ENCODE peak calls at places on chromosomes 12 and 14, in eight cellular contexts. P, T, A, J, G, E, R and U are unnamed samples. For H3K4me1, the result is how much of the 10 kb centered on the place peaks cover.

GRCh38 chr14:33959692-33960151 is 8.8 kb upstream of the EGLN3 start:
- DNase-seq in T (no peak), A (no peak), R (no peak), J (no peak), E (no peak), P (no peak), G (peak), U (peak)

GRCh38 chr12:57811028-57811755 is 7.3 kb downstream of the AVIL start:
- DNase-seq in G (no peak), P (no peak), E (no peak), T (no peak), J (no peak), R (no peak), A (no peak), U (no peak)

GRCh38 chr12:33423706-33424105 is 15.9 kb downstream of the SYT10 start:
- DNase-seq in P (no peak), E (no peak), R (no peak), J (no peak), A (no peak), T (no peak), G (no peak), U (no peak)

GRCh38 chr12:16100206-16100605 is 177.3 kb downstream of the SLC15A5 start:
- DNase-seq in R (no peak), T (no peak), G (no peak), A (no peak), E (no peak), J (no peak), P (no peak), U (no peak)

GRCh38 chr14:95817271-95817670 is 59.4 kb upstream of the TUNAR start:
- DNase-seq in E (no peak), G (no peak), J (no peak), T (no peak), P (no peak), A (no peak), R (no peak), U (no peak)

GRCh38 chr12:50581226-50582184 is 76.7 kb downstream of the DIP2B start:
- DNase-seq in A (no peak), T (no peak), P (no peak), J (no peak), G (peak), E (no peak), R (no peak), U (no peak)

GRCh38 chr12:6868211-6869048 is 1.1 kb downstream of the TPI1 start:
- DNase-seq in J (no peak), A (no peak), G (peak), P (no peak), T (no peak), R (no peak), E (peak), U (peak)

GRCh38 chr12:54407183-54407905 is 11.7 kb downstream of the ITGA5 start:
- DNase-seq in T (no peak), E (no peak), P (peak), J (no peak), A (no peak), R (no peak), G (no peak), U (no peak)

GRCh38 chr12:19397534-19397933 is 41.8 kb upstream of the AEBP2 start:
- DNase-seq in G (no peak), T (no peak), P (no peak), R (no peak), E (no peak), J (no peak), A (no peak), U (no peak)

GRCh38 chr14:52352546-52352945 is 38.4 kb downstream of the PTGER2 start:
- DNase-seq in R (no peak), G (no peak), P (no peak), J (no peak), T (no peak), E (no peak), A (no peak), U (peak)

GRCh38 chr14:95463173-95463901 is 53.1 kb downstream of the SYNE3 start:
- DNase-seq in J (no peak), P (no peak), R (no peak), G (no peak), A (no peak), E (no peak), T (no peak), U (peak)

GRCh38 chr14:60328588-60328987 is 79.6 kb downstream of the PPM1A start:
- DNase-seq in R (no peak), T (no peak), P (no peak), G (peak), A (no peak), J (no peak), E (no peak), U (no peak)

GRCh38 chr12:118034429-118035193 is 18.1 kb downstream of the RFC5 start:
- DNase-seq in P (no peak), A (no peak), J (no peak), R (no peak), E (peak), T (peak), G (peak), U (no peak)

GRCh38 chr14:65946494-65946893 is 534.0 kb downstream of the FUT8 start:
- DNase-seq in G (no peak), A (no peak), P (no peak), T (no peak), R (no peak), E (no peak), J (no peak), U (no peak)
- H3K27ac ChIP-seq in G (no peak), A (no peak), P (no peak), T (no peak), R (no peak), E (no peak), J (no peak), U (no peak)

DNA sequence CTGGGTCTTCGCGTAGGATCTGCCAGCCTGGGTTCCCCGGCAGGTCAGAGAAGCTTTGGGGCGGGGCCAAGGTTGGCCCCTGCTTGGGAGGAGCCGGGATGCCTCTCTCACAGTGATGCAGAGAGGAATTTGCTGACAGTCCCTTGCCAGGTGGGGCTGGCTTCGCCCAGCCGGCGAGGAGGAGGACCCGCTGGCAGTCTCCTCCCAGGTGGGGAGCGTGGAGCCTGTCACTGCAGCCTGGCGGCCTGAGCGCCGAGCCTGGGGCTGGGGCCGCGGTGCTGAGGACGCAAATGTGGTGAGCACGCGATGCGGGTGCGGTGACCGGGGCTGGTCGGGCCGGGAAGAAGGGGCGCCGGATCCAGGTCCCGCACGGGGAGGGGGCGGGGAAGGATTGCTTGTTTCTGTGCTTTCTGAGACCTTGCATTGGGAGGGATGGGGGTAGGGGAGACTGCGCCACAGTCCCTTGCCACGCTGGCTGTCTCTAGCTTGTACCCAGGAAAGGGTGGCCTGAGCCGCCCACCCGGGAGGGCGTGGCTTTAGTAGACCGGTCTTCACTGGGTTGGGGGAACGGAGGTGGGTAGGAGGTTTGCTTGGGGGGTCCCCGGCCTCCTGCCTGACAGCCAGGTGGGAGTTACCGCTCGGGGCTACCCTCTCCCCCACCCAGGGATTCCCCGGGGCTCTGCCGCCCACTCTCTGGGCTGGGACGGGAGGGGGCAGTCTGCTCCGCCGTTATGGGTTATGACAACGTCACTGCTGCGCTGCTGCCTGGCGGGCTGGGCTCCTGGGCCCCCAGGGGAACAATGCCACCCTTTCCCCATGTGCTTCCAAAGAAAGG is at the start of gene TMEM63C:
- DNase-seq in A (no peak), G (peak), T (peak), J (peak), P (no peak), E (peak), R (no peak), U (peak)
- H3K4me1 ChIP-seq in A (under half), G (under half), T (under half), J (under half), P (under half), E (under half), R (under half), U (under half)

DNA sequence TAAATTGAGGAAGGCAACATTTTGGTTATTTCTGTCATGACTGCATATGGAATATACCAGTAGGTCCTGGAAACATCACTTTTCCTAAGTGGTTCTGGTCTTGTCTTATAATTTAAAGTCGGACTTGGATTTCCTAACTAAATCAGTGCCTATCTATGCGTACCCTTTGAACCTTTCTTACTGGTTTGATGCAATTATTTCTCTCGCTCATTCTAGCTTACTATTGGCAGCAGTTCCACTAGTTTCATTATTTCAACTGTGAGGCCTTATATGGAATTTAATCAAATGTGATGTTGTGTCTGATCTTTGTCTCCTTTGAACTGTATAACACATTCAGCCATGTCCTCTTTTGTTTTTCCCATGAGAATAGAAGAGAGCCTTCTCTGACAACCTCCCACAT is 47.9 kb downstream of the AKAP6 start:
- DNase-seq in E (no peak), J (no peak), G (no peak), R (no peak), T (no peak), A (no peak), P (no peak), U (no peak)
- H3K27ac ChIP-seq in E (no peak), J (no peak), G (no peak), R (no peak), T (no peak), A (no peak), P (no peak), U (no peak)

GRCh38 chr12:2092354-2092753 is 39.6 kb downstream of the CACNA1C start:
- DNase-seq in E (no peak), R (no peak), P (no peak), T (no peak), A (no peak), J (no peak), G (no peak), U (no peak)
- H3K4me1 ChIP-seq in E (under half), R (under half), P (under half), T (under half), A (under half), J (under half), G (under half), U (under half)

GRCh38 chr12:98838282-98838681 is 193.2 kb downstream of the APAF1 start:
- DNase-seq in E (peak), R (no peak), A (no peak), T (no peak), P (no peak), G (no peak), J (no peak), U (no peak)
- H3K27ac ChIP-seq in E (no peak), R (no peak), A (no peak), T (no peak), P (no peak), G (no peak), J (no peak), U (no peak)

GRCh38 chr12:121560392-121561021 is 20.3 kb downstream of the KDM2B start:
- DNase-seq in T (no peak), P (no peak), A (no peak), R (no peak), J (no peak), E (no peak), G (no peak), U (no peak)

GRCh38 chr12:121562484-121562883 is 18.3 kb downstream of the KDM2B start:
- DNase-seq in T (no peak), A (no peak), E (no peak), R (no peak), J (no peak), P (no peak), G (no peak), U (no peak)
- H3K4me1 ChIP-seq in T (under half), A (under half), E (under half), R (under half), J (under half), P (under half), G (under half), U (under half)

DNA sequence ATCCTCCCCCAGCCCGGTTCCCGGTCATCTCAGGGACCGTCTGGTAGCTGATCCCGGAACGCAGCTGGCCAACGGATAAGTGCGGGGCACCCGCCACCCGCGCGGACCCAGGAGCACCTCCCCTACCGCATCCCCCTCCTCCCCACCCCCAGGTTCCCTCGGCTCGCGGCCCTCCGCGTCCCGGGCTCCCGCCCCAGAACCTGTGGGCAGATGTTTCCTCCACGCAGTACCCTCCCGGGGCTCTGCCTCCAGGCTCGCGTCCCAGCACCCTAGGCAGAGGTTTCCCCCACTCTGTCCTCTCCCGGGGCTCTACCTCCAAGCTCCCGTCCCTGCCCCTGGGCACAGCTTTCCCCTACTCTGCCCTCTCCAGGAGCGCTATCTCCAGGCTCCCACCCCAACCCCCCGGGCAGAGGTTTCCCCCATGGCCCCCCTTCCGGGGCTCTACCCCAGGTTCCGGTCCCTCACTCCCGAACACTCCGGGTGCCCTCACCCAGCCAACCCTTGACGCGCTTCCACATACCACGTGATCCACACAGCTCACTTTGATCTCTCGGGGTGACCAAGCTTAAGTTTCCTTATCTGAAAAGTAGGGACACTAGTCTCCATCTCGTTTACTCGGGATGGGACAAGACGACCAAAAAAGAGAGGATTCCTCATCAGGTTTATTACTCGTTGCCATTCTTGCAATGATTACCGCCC is at the start of gene CCDC38:
- DNase-seq in P (peak), G (peak), E (peak), T (peak), R (peak), J (peak), A (peak), U (peak)
- H3K27ac ChIP-seq in P (peak), G (no peak), E (peak), T (peak), R (peak), J (peak), A (peak), U (peak)